ENCODE peak calls at places on chromosomes 13 and 19, in six cellular contexts. One of them, this sample, is unnamed.

GRCh38 chr13:42239644-42240043 is 32.3 kb upstream of the AKAP11 start:
- DNase-seq in fibroblast of pulmonary artery: no peak
- DNase-seq in foreskin melanocyte: no peak
- DNase-seq in activated T-cell treated with anti-CD3 and anti-CD28 coated beads, Interleukin-2, amount 50 U/mL, for 72 hours: no peak
- DNase-seq in Daoy: peak
- DNase-seq in cardiac septum: no peak
- DNase-seq in this sample: no peak

GRCh38 chr19:756232-756631 is 5.3 kb downstream of the MISP start:
- DNase-seq in fibroblast of pulmonary artery: peak
- DNase-seq in foreskin melanocyte: no peak
- DNase-seq in activated T-cell treated with anti-CD3 and anti-CD28 coated beads, Interleukin-2, amount 50 U/mL, for 72 hours: no peak
- DNase-seq in Daoy: peak
- DNase-seq in cardiac septum: no peak
- DNase-seq in this sample: peak

GRCh38 chr13:32548837-32549236 is 10.2 kb upstream of the N4BP2L2 start:
- DNase-seq in fibroblast of pulmonary artery: peak
- DNase-seq in foreskin melanocyte: no peak
- DNase-seq in activated T-cell treated with anti-CD3 and anti-CD28 coated beads, Interleukin-2, amount 50 U/mL, for 72 hours: no peak
- DNase-seq in Daoy: no peak
- DNase-seq in cardiac septum: no peak
- DNase-seq in this sample: peak

GRCh38 chr13:113851826-113852535 is 11.9 kb downstream of the GAS6 start:
- DNase-seq in fibroblast of pulmonary artery: no peak
- DNase-seq in foreskin melanocyte: no peak
- DNase-seq in activated T-cell treated with anti-CD3 and anti-CD28 coated beads, Interleukin-2, amount 50 U/mL, for 72 hours: no peak
- DNase-seq in Daoy: no peak
- DNase-seq in cardiac septum: peak
- DNase-seq in this sample: no peak

GRCh38 chr13:23681253-23681652 is 111.0 kb downstream of the TNFRSF19 start:
- DNase-seq in fibroblast of pulmonary artery: peak
- DNase-seq in foreskin melanocyte: no peak
- DNase-seq in activated T-cell treated with anti-CD3 and anti-CD28 coated beads, Interleukin-2, amount 50 U/mL, for 72 hours: no peak
- DNase-seq in Daoy: no peak
- DNase-seq in cardiac septum: no peak
- DNase-seq in this sample: peak

GRCh38 chr13:101219609-101220265 is 196.6 kb downstream of the NALCN start:
- DNase-seq in fibroblast of pulmonary artery: no peak
- DNase-seq in foreskin melanocyte: no peak
- DNase-seq in activated T-cell treated with anti-CD3 and anti-CD28 coated beads, Interleukin-2, amount 50 U/mL, for 72 hours: no peak
- DNase-seq in Daoy: no peak
- DNase-seq in cardiac septum: no peak
- DNase-seq in this sample: peak

GRCh38 chr19:18478545-18479311 is 40.8 kb upstream of the ISYNA1 start:
- DNase-seq in fibroblast of pulmonary artery: peak
- DNase-seq in foreskin melanocyte: peak
- DNase-seq in activated T-cell treated with anti-CD3 and anti-CD28 coated beads, Interleukin-2, amount 50 U/mL, for 72 hours: peak
- DNase-seq in Daoy: peak
- DNase-seq in cardiac septum: peak
- DNase-seq in this sample: peak

GRCh38 chr19:38848299-38849146 is 1.3 kb downstream of the HNRNPL start:
- DNase-seq in fibroblast of pulmonary artery: no peak
- DNase-seq in foreskin melanocyte: no peak
- DNase-seq in activated T-cell treated with anti-CD3 and anti-CD28 coated beads, Interleukin-2, amount 50 U/mL, for 72 hours: no peak
- DNase-seq in Daoy: no peak
- DNase-seq in cardiac septum: no peak
- DNase-seq in this sample: no peak

GRCh38 chr19:18107235-18108083 is 9.9 kb downstream of the MAST3 start:
- DNase-seq in fibroblast of pulmonary artery: no peak
- DNase-seq in foreskin melanocyte: no peak
- DNase-seq in activated T-cell treated with anti-CD3 and anti-CD28 coated beads, Interleukin-2, amount 50 U/mL, for 72 hours: no peak
- DNase-seq in Daoy: no peak
- DNase-seq in cardiac septum: no peak
- DNase-seq in this sample: no peak

GRCh38 chr19:42191855-42192254 is 25.6 kb downstream of the DEDD2 start:
- DNase-seq in fibroblast of pulmonary artery: peak
- DNase-seq in foreskin melanocyte: no peak
- DNase-seq in activated T-cell treated with anti-CD3 and anti-CD28 coated beads, Interleukin-2, amount 50 U/mL, for 72 hours: peak
- DNase-seq in Daoy: peak
- DNase-seq in cardiac septum: no peak
- DNase-seq in this sample: peak

GRCh38 chr19:17136026-17136425 is 60.4 kb downstream of the MYO9B start:
- DNase-seq in fibroblast of pulmonary artery: no peak
- DNase-seq in foreskin melanocyte: peak
- DNase-seq in activated T-cell treated with anti-CD3 and anti-CD28 coated beads, Interleukin-2, amount 50 U/mL, for 72 hours: no peak
- DNase-seq in Daoy: peak
- DNase-seq in cardiac septum: no peak
- DNase-seq in this sample: no peak

GRCh38 chr19:35211545-35212230 is 16.9 kb downstream of the FAM187B start:
- DNase-seq in fibroblast of pulmonary artery: no peak
- DNase-seq in foreskin melanocyte: no peak
- DNase-seq in activated T-cell treated with anti-CD3 and anti-CD28 coated beads, Interleukin-2, amount 50 U/mL, for 72 hours: peak
- DNase-seq in Daoy: no peak
- DNase-seq in cardiac septum: peak
- DNase-seq in this sample: no peak

This sample was measured in choroid plexus epithelial cell.